ENCODE peak calls at places on chromosome 16, in six cellular contexts. One of them, this sample, is unnamed.

GRCh38 chr16:88070341-88070740 is 119.1 kb downstream of the BANP start:
- DNase-seq in trophoblast cell: no peak
- DNase-seq in H1: no peak
- DNase-seq in mesenchymal stem cell: no peak
- DNase-seq in neuronal stem cell: no peak
- DNase-seq in H9: no peak
- DNase-seq in this sample: no peak

GRCh38 chr16:30369091-30369937 is 980 bp downstream of the TBC1D10B start:
- DNase-seq in trophoblast cell: no peak
- DNase-seq in neuronal stem cell: no peak
- DNase-seq in mesenchymal stem cell: peak
- DNase-seq in H9: no peak
- DNase-seq in H1: no peak
- DNase-seq in this sample: no peak

GRCh38 chr16:29891525-29892457 is 7.6 kb downstream of the SEZ6L2 start:
- DNase-seq in neuronal stem cell: no peak
- DNase-seq in H1: no peak
- DNase-seq in H9: no peak
- DNase-seq in trophoblast cell: no peak
- DNase-seq in mesenchymal stem cell: no peak
- DNase-seq in this sample: no peak

GRCh38 chr16:25691519-25692091 is at the start of gene HS3ST4:
- DNase-seq in neuronal stem cell: peak
- DNase-seq in H9: peak
- DNase-seq in mesenchymal stem cell: no peak
- DNase-seq in H1: no peak
- DNase-seq in trophoblast cell: no peak
- DNase-seq in this sample: no peak

GRCh38 chr16:19542138-19542821 is 13.2 kb upstream of the VPS35L start:
- DNase-seq in mesenchymal stem cell: no peak
- DNase-seq in H9: no peak
- DNase-seq in neuronal stem cell: no peak
- DNase-seq in H1: no peak
- DNase-seq in trophoblast cell: peak
- DNase-seq in this sample: no peak

GRCh38 chr16:9008335-9009260 is 44.9 kb upstream of the USP7 start:
- DNase-seq in neuronal stem cell: peak
- DNase-seq in mesenchymal stem cell: peak
- DNase-seq in trophoblast cell: peak
- DNase-seq in H1: peak
- DNase-seq in H9: peak
- DNase-seq in this sample: peak

GRCh38 chr16:4257646-4258556 is 14.9 kb downstream of the TFAP4 start:
- DNase-seq in H1: no peak
- DNase-seq in mesenchymal stem cell: no peak
- DNase-seq in trophoblast cell: no peak
- DNase-seq in neuronal stem cell: no peak
- DNase-seq in H9: no peak
- DNase-seq in this sample: no peak

GRCh38 chr16:6019490-6019991 is 921.9 kb upstream of the EEF2KMT start:
- DNase-seq in H1: no peak
- DNase-seq in trophoblast cell: no peak
- DNase-seq in mesenchymal stem cell: no peak
- DNase-seq in H9: peak
- DNase-seq in neuronal stem cell: peak
- DNase-seq in this sample: no peak

GRCh38 chr16:64391009-64391663 is 730.7 kb downstream of the CDH11 start:
- DNase-seq in neuronal stem cell: no peak
- DNase-seq in mesenchymal stem cell: peak
- DNase-seq in trophoblast cell: no peak
- DNase-seq in H1: no peak
- DNase-seq in H9: no peak
- DNase-seq in this sample: peak

GRCh38 chr16:143047-143446 is 4.6 kb upstream of the NPRL3 start:
- DNase-seq in H9: no peak
- DNase-seq in H1: no peak
- DNase-seq in mesenchymal stem cell: no peak
- DNase-seq in neuronal stem cell: no peak
- DNase-seq in trophoblast cell: no peak
- DNase-seq in this sample: no peak

GRCh38 chr16:51538707-51539604 is 387.9 kb upstream of the SALL1 start:
- DNase-seq in trophoblast cell: no peak
- DNase-seq in neuronal stem cell: no peak
- DNase-seq in H9: no peak
- DNase-seq in mesenchymal stem cell: peak
- DNase-seq in H1: no peak
- DNase-seq in this sample: peak

GRCh38 chr16:62068747-62069146 is 32.5 kb upstream of the CDH8 start:
- DNase-seq in H9: peak
- DNase-seq in neuronal stem cell: no peak
- DNase-seq in H1: no peak
- DNase-seq in trophoblast cell: no peak
- DNase-seq in mesenchymal stem cell: no peak
- DNase-seq in this sample: no peak

GRCh38 chr16:86200722-86201121 is 301.8 kb downstream of the IRF8 start:
- DNase-seq in neuronal stem cell: no peak
- DNase-seq in H1: no peak
- DNase-seq in trophoblast cell: no peak
- DNase-seq in H9: peak
- DNase-seq in mesenchymal stem cell: peak
- DNase-seq in this sample: peak

GRCh38 chr16:86201746-86202145 is 302.8 kb downstream of the IRF8 start:
- DNase-seq in neuronal stem cell: no peak
- DNase-seq in H9: no peak
- DNase-seq in trophoblast cell: no peak
- DNase-seq in mesenchymal stem cell: no peak
- DNase-seq in H1: no peak
- DNase-seq in this sample: no peak

GRCh38 chr16:86198201-86199118 is 299.5 kb downstream of the IRF8 start:
- DNase-seq in trophoblast cell: no peak
- DNase-seq in mesenchymal stem cell: peak
- DNase-seq in H9: no peak
- DNase-seq in H1: no peak
- DNase-seq in neuronal stem cell: no peak
- DNase-seq in this sample: no peak

GRCh38 chr16:86199182-86199581 is 300.2 kb downstream of the IRF8 start:
- DNase-seq in mesenchymal stem cell: peak
- DNase-seq in H1: no peak
- DNase-seq in H9: no peak
- DNase-seq in trophoblast cell: no peak
- DNase-seq in neuronal stem cell: no peak
- DNase-seq in this sample: peak

DNA sequence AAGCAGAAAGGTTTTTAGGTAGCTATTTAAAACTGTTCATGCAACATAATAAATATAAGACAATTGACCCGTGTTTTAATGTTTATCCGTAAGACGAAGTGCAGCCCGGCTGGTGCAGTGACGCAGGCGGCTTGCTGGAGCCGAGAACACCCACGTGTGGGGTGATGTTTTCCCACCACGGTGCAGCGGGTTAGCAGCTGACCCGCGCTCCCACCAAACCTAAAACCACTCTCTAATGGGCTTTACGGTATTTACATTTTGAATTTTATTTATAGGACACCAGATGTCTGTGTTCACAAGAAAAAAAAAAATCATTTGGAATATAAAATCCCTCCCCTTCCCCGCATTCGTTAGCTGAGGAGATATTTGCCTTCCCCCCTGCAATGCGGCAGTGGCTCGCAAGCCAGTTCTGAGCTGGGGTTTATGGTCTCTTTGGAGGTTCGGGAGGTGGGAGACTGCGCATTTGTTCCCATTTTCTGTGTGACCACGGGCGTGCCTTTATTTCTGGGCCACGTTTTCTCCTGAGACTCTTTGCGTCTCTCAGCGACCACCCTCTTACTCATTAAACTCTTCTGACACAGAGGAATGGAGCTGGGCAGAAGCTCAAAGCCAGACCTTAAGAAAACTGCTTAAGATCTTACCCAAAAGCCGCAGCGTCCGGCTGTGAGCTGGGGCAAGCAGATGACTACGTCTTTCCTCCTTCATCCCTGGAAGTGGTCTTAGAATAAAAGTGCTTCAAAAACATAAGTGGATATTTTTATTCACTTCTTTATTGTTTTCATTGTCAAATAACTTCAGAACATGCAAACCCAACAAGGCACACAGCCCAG is 301.1 kb downstream of the IRF8 start:
- DNase-seq in neuronal stem cell: no peak
- DNase-seq in trophoblast cell: no peak
- DNase-seq in H1: no peak
- DNase-seq in H9: no peak
- DNase-seq in mesenchymal stem cell: peak
- DNase-seq in this sample: peak
- H3K18ac ChIP-seq in neuronal stem cell: no peak
- H3K18ac ChIP-seq in trophoblast cell: no peak
- H3K18ac ChIP-seq in H1: no peak
- H3K18ac ChIP-seq in H9: no peak
- H3K18ac ChIP-seq in mesenchymal stem cell: peak
- H3K18ac ChIP-seq in this sample: peak

GRCh38 chr16:81445143-81445922 is 725 bp downstream of the CMIP start:
- DNase-seq in H9: no peak
- DNase-seq in neuronal stem cell: no peak
- DNase-seq in mesenchymal stem cell: peak
- DNase-seq in trophoblast cell: no peak
- DNase-seq in H1: no peak
- DNase-seq in this sample: peak
- H2AFZ ChIP-seq in H9: no peak
- H2AFZ ChIP-seq in neuronal stem cell: peak
- H2AFZ ChIP-seq in mesenchymal stem cell: peak
- H2AFZ ChIP-seq in trophoblast cell: peak
- H2AFZ ChIP-seq in H1: no peak
- H2AFZ ChIP-seq in this sample: peak

GRCh38 chr16:31507617-31507928 is 618 bp downstream of the RUSF1 start:
- DNase-seq in H9: no peak
- DNase-seq in trophoblast cell: no peak
- DNase-seq in neuronal stem cell: no peak
- DNase-seq in mesenchymal stem cell: no peak
- DNase-seq in H1: no peak
- DNase-seq in this sample: no peak

GRCh38 chr16:31508706-31509523 is 724 bp upstream of the RUSF1 start:
- DNase-seq in mesenchymal stem cell: no peak
- DNase-seq in H1: no peak
- DNase-seq in neuronal stem cell: no peak
- DNase-seq in trophoblast cell: no peak
- DNase-seq in H9: no peak
- DNase-seq in this sample: peak

GRCh38 chr16:31505483-31505882 is 2.7 kb downstream of the RUSF1 start:
- DNase-seq in H1: no peak
- DNase-seq in trophoblast cell: no peak
- DNase-seq in neuronal stem cell: no peak
- DNase-seq in mesenchymal stem cell: no peak
- DNase-seq in H9: no peak
- DNase-seq in this sample: no peak

GRCh38 chr16:31504159-31504558 is 4.0 kb downstream of the RUSF1 start:
- DNase-seq in neuronal stem cell: no peak
- DNase-seq in H9: no peak
- DNase-seq in trophoblast cell: no peak
- DNase-seq in H1: no peak
- DNase-seq in mesenchymal stem cell: no peak
- DNase-seq in this sample: no peak

DNA sequence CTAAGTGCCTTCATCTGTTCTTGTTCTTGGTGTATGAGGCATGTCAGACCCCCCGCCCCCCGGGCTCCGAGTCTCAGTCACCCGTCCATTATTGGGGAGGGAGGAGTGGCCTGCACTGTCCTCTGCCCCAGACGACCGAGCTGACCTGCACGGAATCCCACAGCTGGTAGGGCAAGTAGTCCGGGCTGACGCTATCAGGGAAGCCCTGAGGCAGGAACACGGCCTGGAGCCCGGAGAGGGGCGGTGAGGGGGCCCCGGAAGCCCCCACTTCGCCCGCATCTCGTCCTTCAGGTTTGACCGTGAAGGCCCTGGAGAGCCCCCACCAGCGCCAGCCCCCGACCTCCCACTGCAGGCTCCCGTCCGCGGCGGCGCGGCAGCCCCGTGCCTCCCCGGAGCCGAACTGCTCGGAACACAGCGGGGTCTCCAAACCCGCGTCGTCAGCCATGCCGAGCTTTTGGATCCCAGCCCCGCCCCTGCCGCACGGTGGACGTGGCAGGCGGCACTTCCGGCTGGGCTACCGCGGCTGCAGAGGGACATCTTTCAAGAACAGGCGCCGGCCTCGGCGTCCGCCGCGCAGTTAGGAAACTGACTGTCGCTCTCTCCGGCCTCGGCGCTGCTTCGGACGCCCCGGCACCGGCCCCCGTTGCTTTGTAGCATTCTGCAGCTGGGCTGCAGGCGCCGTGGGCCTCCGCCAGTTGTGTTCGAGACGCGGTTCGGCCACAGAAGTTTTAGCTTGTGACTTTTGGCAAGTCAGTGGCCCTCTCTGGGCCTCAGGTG is at the start of gene RUSF1:
- DNase-seq in neuronal stem cell: peak
- DNase-seq in trophoblast cell: peak
- DNase-seq in mesenchymal stem cell: peak
- DNase-seq in H9: peak
- DNase-seq in H1: peak
- DNase-seq in this sample: peak
- H3K18ac ChIP-seq in neuronal stem cell: peak
- H3K18ac ChIP-seq in trophoblast cell: peak
- H3K18ac ChIP-seq in mesenchymal stem cell: peak
- H3K18ac ChIP-seq in H9: peak
- H3K18ac ChIP-seq in H1: peak
- H3K18ac ChIP-seq in this sample: peak

GRCh38 chr16:77745972-77746371 is 23.7 kb downstream of the NUDT7 start:
- DNase-seq in mesenchymal stem cell: peak
- DNase-seq in neuronal stem cell: no peak
- DNase-seq in H1: no peak
- DNase-seq in trophoblast cell: no peak
- DNase-seq in H9: no peak
- DNase-seq in this sample: peak
- H2AFZ ChIP-seq in mesenchymal stem cell: no peak
- H2AFZ ChIP-seq in neuronal stem cell: no peak
- H2AFZ ChIP-seq in H1: no peak
- H2AFZ ChIP-seq in trophoblast cell: no peak
- H2AFZ ChIP-seq in H9: no peak
- H2AFZ ChIP-seq in this sample: no peak